ENCODE peak calls at places on chromosomes 4 and X, in four cellular contexts. One of them, this sample, is unnamed.

GRCh38 chr4:132334081-132334480 is 815.0 kb upstream of the PCDH10 start:
- DNase-seq in fibroblast of the aortic adventitia: peak
- DNase-seq in type B pancreatic cell: no peak
- DNase-seq in activated B cell treated with CpG ODN at 0.5 μM for 24 hours: no peak
- DNase-seq in this sample: no peak

GRCh38 chr4:40564815-40565505 is 64.7 kb downstream of the RBM47 start:
- DNase-seq in fibroblast of the aortic adventitia: no peak
- DNase-seq in type B pancreatic cell: no peak
- DNase-seq in activated B cell treated with CpG ODN at 0.5 μM for 24 hours: no peak
- DNase-seq in this sample: no peak

GRCh38 chrX:117607571-117607970 is 509.0 kb downstream of the KLHL13 start:
- DNase-seq in fibroblast of the aortic adventitia: no peak
- DNase-seq in type B pancreatic cell: no peak
- DNase-seq in activated B cell treated with CpG ODN at 0.5 μM for 24 hours: no peak
- DNase-seq in this sample: no peak

GRCh38 chr4:17544831-17545234 is 29.9 kb downstream of the CLRN2 start:
- DNase-seq in fibroblast of the aortic adventitia: no peak
- DNase-seq in type B pancreatic cell: no peak
- DNase-seq in activated B cell treated with CpG ODN at 0.5 μM for 24 hours: no peak
- DNase-seq in this sample: no peak

GRCh38 chr4:168451331-168451730 is 29.0 kb downstream of the DDX60L start:
- DNase-seq in fibroblast of the aortic adventitia: peak
- DNase-seq in type B pancreatic cell: no peak
- DNase-seq in activated B cell treated with CpG ODN at 0.5 μM for 24 hours: no peak
- DNase-seq in this sample: no peak

GRCh38 chrX:68999351-68999750 is 165.9 kb downstream of the PJA1 start:
- DNase-seq in fibroblast of the aortic adventitia: peak
- DNase-seq in type B pancreatic cell: peak
- DNase-seq in activated B cell treated with CpG ODN at 0.5 μM for 24 hours: no peak
- DNase-seq in this sample: no peak

GRCh38 chr4:71261633-71262121 is 77.1 kb upstream of the SLC4A4 start:
- DNase-seq in fibroblast of the aortic adventitia: no peak
- DNase-seq in type B pancreatic cell: no peak
- DNase-seq in activated B cell treated with CpG ODN at 0.5 μM for 24 hours: no peak
- DNase-seq in this sample: no peak

GRCh38 chrX:103310592-103311400 is at the start of gene BEX2:
- DNase-seq in fibroblast of the aortic adventitia: peak
- DNase-seq in type B pancreatic cell: peak
- DNase-seq in activated B cell treated with CpG ODN at 0.5 μM for 24 hours: peak
- DNase-seq in this sample: peak

GRCh38 chrX:20118065-20118824 is 1.5 kb upstream of the MAP7D2 start:
- DNase-seq in fibroblast of the aortic adventitia: no peak
- DNase-seq in type B pancreatic cell: no peak
- DNase-seq in activated B cell treated with CpG ODN at 0.5 μM for 24 hours: no peak
- DNase-seq in this sample: no peak

GRCh38 chrX:12076046-12076445 is 62.2 kb upstream of the FRMPD4 start:
- DNase-seq in fibroblast of the aortic adventitia: peak
- DNase-seq in type B pancreatic cell: no peak
- DNase-seq in activated B cell treated with CpG ODN at 0.5 μM for 24 hours: no peak
- DNase-seq in this sample: no peak

GRCh38 chrX:154749856-154750255 is 1.0 kb downstream of the GAB3 start:
- DNase-seq in fibroblast of the aortic adventitia: peak
- DNase-seq in type B pancreatic cell: no peak
- DNase-seq in activated B cell treated with CpG ODN at 0.5 μM for 24 hours: no peak
- DNase-seq in this sample: no peak

GRCh38 chr4:1644906-1645657 is 39.0 kb downstream of the FAM53A start:
- DNase-seq in fibroblast of the aortic adventitia: peak
- DNase-seq in type B pancreatic cell: no peak
- DNase-seq in activated B cell treated with CpG ODN at 0.5 μM for 24 hours: no peak
- DNase-seq in this sample: no peak

GRCh38 chrX:47751670-47752069 is 85.0 kb upstream of the ZNF81 start:
- DNase-seq in fibroblast of the aortic adventitia: no peak
- DNase-seq in type B pancreatic cell: no peak
- DNase-seq in activated B cell treated with CpG ODN at 0.5 μM for 24 hours: no peak
- DNase-seq in this sample: no peak

GRCh38 chrX:24027086-24027485 is at the start of gene KLHL15:
- DNase-seq in fibroblast of the aortic adventitia: no peak
- DNase-seq in type B pancreatic cell: no peak
- DNase-seq in activated B cell treated with CpG ODN at 0.5 μM for 24 hours: no peak
- DNase-seq in this sample: no peak
- TF ChIP-seq CTCF in fibroblast of the aortic adventitia: no peak
- TF ChIP-seq CTCF in type B pancreatic cell: no peak
- TF ChIP-seq CTCF in activated B cell treated with CpG ODN at 0.5 μM for 24 hours: no peak
- TF ChIP-seq CTCF in this sample: no peak

DNA sequence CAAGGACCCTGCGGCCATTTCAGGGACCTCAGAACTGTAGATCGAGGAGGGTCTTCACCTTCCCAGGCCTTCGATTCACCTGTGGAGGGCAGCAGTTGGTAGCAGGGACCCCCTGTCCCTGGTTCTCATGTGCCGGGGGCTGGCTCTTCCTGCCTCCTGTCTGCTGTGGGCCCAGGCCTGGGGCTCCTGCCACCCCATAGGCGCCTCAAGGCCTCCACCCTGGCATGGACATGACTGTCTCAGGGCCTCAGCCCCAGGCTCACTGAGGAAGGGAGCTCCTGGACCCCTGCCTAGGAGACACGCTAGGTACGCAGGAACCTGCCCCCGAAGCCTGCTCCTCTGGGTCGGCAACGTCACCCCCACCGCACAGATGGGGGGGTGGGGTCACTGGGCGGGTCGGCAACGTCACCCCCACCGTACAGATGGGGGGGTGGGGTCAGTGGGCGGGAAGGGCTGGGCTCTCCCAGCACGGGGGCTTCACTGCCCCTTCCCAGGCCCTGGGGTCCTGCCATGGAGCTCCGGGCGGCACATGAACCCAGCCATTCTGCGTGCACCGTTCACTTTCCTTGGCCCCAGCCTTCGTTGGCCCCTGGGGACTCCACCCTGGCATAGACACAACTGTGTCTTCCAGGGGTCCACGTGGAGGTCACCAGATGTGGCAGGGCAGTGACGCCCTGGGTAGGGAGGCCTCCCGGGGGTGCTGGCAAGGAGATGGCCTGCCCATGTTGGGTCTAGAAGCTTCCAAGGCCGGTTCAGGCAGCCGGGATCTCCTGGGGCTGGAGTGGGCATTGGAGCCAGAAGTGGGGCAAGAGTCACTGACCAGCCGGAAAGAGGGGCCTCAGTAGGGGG is 3.5 kb upstream of the HGFAC start:
- DNase-seq in fibroblast of the aortic adventitia: no peak
- DNase-seq in type B pancreatic cell: no peak
- DNase-seq in activated B cell treated with CpG ODN at 0.5 μM for 24 hours: no peak
- DNase-seq in this sample: no peak
- TF ChIP-seq CTCF in fibroblast of the aortic adventitia: no peak
- TF ChIP-seq CTCF in type B pancreatic cell: no peak
- TF ChIP-seq CTCF in activated B cell treated with CpG ODN at 0.5 μM for 24 hours: no peak
- TF ChIP-seq CTCF in this sample: no peak

DNA sequence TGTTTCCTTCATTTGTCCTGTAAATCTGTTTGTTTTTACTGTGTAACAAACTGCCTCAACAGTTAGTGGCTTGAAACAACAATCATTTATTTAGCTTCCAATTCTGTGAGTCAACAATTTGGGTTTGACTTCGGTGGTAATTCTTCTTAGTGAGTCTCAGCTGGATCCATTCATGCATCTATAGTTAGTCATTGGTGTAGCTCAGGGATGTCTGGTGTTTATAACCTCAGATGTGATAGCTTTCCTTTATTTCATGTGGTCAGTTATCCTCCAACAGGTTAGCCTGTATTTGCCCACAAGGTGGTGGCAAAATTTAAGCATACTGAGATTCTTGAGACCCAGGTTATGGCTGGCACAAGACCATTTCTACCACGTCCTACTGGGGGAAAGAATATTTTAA is 1267.2 kb downstream of the RAPGEF2 start:
- DNase-seq in fibroblast of the aortic adventitia: no peak
- DNase-seq in type B pancreatic cell: no peak
- DNase-seq in activated B cell treated with CpG ODN at 0.5 μM for 24 hours: no peak
- DNase-seq in this sample: no peak
- TF ChIP-seq CTCF in fibroblast of the aortic adventitia: no peak
- TF ChIP-seq CTCF in type B pancreatic cell: no peak
- TF ChIP-seq CTCF in activated B cell treated with CpG ODN at 0.5 μM for 24 hours: no peak
- TF ChIP-seq CTCF in this sample: no peak

GRCh38 chrX:44203791-44204190 is 139.7 kb downstream of the EFHC2 start:
- DNase-seq in fibroblast of the aortic adventitia: no peak
- DNase-seq in type B pancreatic cell: no peak
- DNase-seq in activated B cell treated with CpG ODN at 0.5 μM for 24 hours: no peak
- DNase-seq in this sample: no peak
- TF ChIP-seq CTCF in fibroblast of the aortic adventitia: no peak
- TF ChIP-seq CTCF in type B pancreatic cell: no peak
- TF ChIP-seq CTCF in activated B cell treated with CpG ODN at 0.5 μM for 24 hours: no peak
- TF ChIP-seq CTCF in this sample: no peak

GRCh38 chr4:82721819-82722423 is 76.7 kb downstream of the SCD5 start:
- DNase-seq in fibroblast of the aortic adventitia: peak
- DNase-seq in type B pancreatic cell: no peak
- DNase-seq in activated B cell treated with CpG ODN at 0.5 μM for 24 hours: no peak
- DNase-seq in this sample: no peak
- TF ChIP-seq CTCF in fibroblast of the aortic adventitia: peak
- TF ChIP-seq CTCF in type B pancreatic cell: peak
- TF ChIP-seq CTCF in activated B cell treated with CpG ODN at 0.5 μM for 24 hours: no peak
- TF ChIP-seq CTCF in this sample: peak

GRCh38 chrX:147838465-147839131 is 73.1 kb upstream of the FMR1 start:
- DNase-seq in fibroblast of the aortic adventitia: no peak
- DNase-seq in type B pancreatic cell: no peak
- DNase-seq in activated B cell treated with CpG ODN at 0.5 μM for 24 hours: no peak
- DNase-seq in this sample: no peak
- TF ChIP-seq CTCF in fibroblast of the aortic adventitia: no peak
- TF ChIP-seq CTCF in type B pancreatic cell: peak
- TF ChIP-seq CTCF in activated B cell treated with CpG ODN at 0.5 μM for 24 hours: no peak
- TF ChIP-seq CTCF in this sample: peak

DNA sequence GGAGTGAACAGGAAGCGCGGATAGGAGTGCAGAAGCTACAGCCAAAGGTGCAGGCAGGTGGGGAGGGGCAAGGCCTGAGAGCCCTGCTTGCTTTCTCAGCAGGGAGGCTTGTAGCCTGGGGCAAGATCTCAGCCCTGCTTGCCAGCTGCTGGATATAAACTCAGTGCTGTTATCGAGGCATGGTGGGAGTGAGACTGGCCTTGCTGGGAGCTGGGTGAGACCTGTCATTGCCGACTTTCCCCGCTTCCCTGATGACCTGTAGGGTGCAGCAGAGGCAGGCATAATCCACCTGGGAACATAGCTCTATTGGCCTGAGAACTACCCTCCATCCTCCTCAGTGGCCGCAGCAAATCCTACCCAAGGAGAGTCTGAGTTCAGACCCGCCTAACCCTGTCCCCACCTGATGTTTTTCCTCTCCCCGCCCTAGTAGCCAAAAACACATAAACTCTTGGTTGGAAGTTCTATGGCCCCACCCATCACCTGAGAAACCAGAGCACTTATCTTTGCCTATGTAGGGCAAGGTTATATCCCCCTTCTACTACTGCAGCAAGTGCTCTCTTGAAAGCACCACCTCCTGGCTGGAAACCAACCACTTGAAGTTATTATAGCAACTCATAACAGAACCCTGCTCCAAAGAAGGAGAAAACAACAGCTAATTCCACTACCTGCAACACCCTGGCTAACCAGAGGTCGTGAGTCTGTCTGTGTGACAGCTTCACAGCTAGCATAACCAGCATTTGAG is 80.7 kb downstream of the FHIP1A start:
- DNase-seq in fibroblast of the aortic adventitia: no peak
- DNase-seq in type B pancreatic cell: no peak
- DNase-seq in activated B cell treated with CpG ODN at 0.5 μM for 24 hours: no peak
- DNase-seq in this sample: no peak
- TF ChIP-seq CTCF in fibroblast of the aortic adventitia: no peak
- TF ChIP-seq CTCF in type B pancreatic cell: no peak
- TF ChIP-seq CTCF in activated B cell treated with CpG ODN at 0.5 μM for 24 hours: no peak
- TF ChIP-seq CTCF in this sample: no peak

GRCh38 chr4:97548186-97548585 is 595.1 kb downstream of the STPG2 start:
- DNase-seq in fibroblast of the aortic adventitia: no peak
- DNase-seq in type B pancreatic cell: no peak
- DNase-seq in activated B cell treated with CpG ODN at 0.5 μM for 24 hours: no peak
- DNase-seq in this sample: no peak
- TF ChIP-seq CTCF in fibroblast of the aortic adventitia: no peak
- TF ChIP-seq CTCF in type B pancreatic cell: no peak
- TF ChIP-seq CTCF in activated B cell treated with CpG ODN at 0.5 μM for 24 hours: no peak
- TF ChIP-seq CTCF in this sample: no peak

DNA sequence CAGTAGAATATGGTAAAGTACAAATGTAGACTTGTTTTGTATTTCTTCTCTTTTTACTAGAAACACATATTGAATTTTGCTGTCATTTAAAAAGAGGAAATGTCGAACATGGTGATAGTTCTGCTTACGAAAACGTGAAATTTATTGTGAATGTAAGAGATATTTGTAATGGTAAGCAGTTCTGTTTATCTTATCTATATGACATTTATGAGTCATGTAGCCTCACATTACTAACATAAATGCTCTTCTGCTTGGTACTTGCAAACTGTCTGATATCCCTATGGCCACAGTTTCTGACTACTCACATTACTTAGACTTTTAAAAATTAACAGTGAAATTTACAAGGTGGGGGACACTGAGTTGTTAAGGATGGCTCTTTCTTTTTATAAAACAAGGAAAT is 57.9 kb downstream of the PASD1 start:
- DNase-seq in fibroblast of the aortic adventitia: no peak
- DNase-seq in type B pancreatic cell: no peak
- DNase-seq in activated B cell treated with CpG ODN at 0.5 μM for 24 hours: no peak
- DNase-seq in this sample: no peak
- TF ChIP-seq CTCF in fibroblast of the aortic adventitia: no peak
- TF ChIP-seq CTCF in type B pancreatic cell: no peak
- TF ChIP-seq CTCF in activated B cell treated with CpG ODN at 0.5 μM for 24 hours: no peak
- TF ChIP-seq CTCF in this sample: no peak